ENCODE peak calls at places on chromosome 14, in seven cellular contexts. One of them, this sample, is unnamed.

GRCh38 chr14:99035712-99036593 is 236.0 kb downstream of the BCL11B start:
- DNase-seq in upper lobe of right lung: peak
- DNase-seq in AG10803: peak
- DNase-seq in transverse colon: peak
- DNase-seq in thoracic aorta: peak
- DNase-seq in adrenal gland: peak
- DNase-seq in cardiac muscle cell: peak
- DNase-seq in this sample: peak

GRCh38 chr14:96257056-96257455 is 1.0 kb downstream of the BDKRB1 start:
- DNase-seq in upper lobe of right lung: no peak
- DNase-seq in AG10803: no peak
- DNase-seq in transverse colon: no peak
- DNase-seq in thoracic aorta: no peak
- DNase-seq in adrenal gland: no peak
- DNase-seq in cardiac muscle cell: no peak
- DNase-seq in this sample: no peak

GRCh38 chr14:35808076-35808657 is 928 bp downstream of the RALGAPA1 start:
- DNase-seq in upper lobe of right lung: no peak
- DNase-seq in AG10803: no peak
- DNase-seq in transverse colon: peak
- DNase-seq in thoracic aorta: no peak
- DNase-seq in adrenal gland: no peak
- DNase-seq in cardiac muscle cell: no peak
- DNase-seq in this sample: no peak

GRCh38 chr14:76245097-76245496 is 93.4 kb downstream of the GPATCH2L start:
- DNase-seq in upper lobe of right lung: no peak
- DNase-seq in AG10803: peak
- DNase-seq in transverse colon: no peak
- DNase-seq in thoracic aorta: no peak
- DNase-seq in adrenal gland: no peak
- DNase-seq in cardiac muscle cell: no peak
- DNase-seq in this sample: no peak

GRCh38 chr14:75946785-75947184 is 35.0 kb downstream of the TGFB3 start:
- DNase-seq in upper lobe of right lung: no peak
- DNase-seq in AG10803: no peak
- DNase-seq in transverse colon: no peak
- DNase-seq in thoracic aorta: no peak
- DNase-seq in adrenal gland: no peak
- DNase-seq in cardiac muscle cell: no peak
- DNase-seq in this sample: no peak

GRCh38 chr14:31208546-31209424 is 1.2 kb upstream of the HECTD1 start:
- DNase-seq in upper lobe of right lung: no peak
- DNase-seq in AG10803: no peak
- DNase-seq in transverse colon: peak
- DNase-seq in thoracic aorta: no peak
- DNase-seq in adrenal gland: no peak
- DNase-seq in cardiac muscle cell: no peak
- DNase-seq in this sample: no peak

GRCh38 chr14:55071051-55071450 is 19.6 kb downstream of the MAPK1IP1L start:
- DNase-seq in upper lobe of right lung: no peak
- DNase-seq in AG10803: no peak
- DNase-seq in transverse colon: no peak
- DNase-seq in thoracic aorta: no peak
- DNase-seq in adrenal gland: no peak
- DNase-seq in cardiac muscle cell: no peak
- DNase-seq in this sample: no peak

GRCh38 chr14:74882103-74882920 is 596 bp downstream of the DLST start:
- DNase-seq in upper lobe of right lung: peak
- DNase-seq in AG10803: peak
- DNase-seq in transverse colon: peak
- DNase-seq in thoracic aorta: peak
- DNase-seq in adrenal gland: peak
- DNase-seq in cardiac muscle cell: peak
- DNase-seq in this sample: no peak

GRCh38 chr14:104442611-104443390 is 136.8 kb upstream of the C14orf180 start:
- DNase-seq in upper lobe of right lung: peak
- DNase-seq in AG10803: no peak
- DNase-seq in transverse colon: no peak
- DNase-seq in thoracic aorta: no peak
- DNase-seq in adrenal gland: peak
- DNase-seq in cardiac muscle cell: no peak
- DNase-seq in this sample: no peak

GRCh38 chr14:80456200-80456599 is 244.9 kb upstream of the DIO2 start:
- DNase-seq in upper lobe of right lung: no peak
- DNase-seq in AG10803: peak
- DNase-seq in transverse colon: no peak
- DNase-seq in thoracic aorta: no peak
- DNase-seq in adrenal gland: no peak
- DNase-seq in cardiac muscle cell: peak
- DNase-seq in this sample: no peak

GRCh38 chr14:37594238-37594915 is 672 bp downstream of the FOXA1 start:
- DNase-seq in upper lobe of right lung: peak
- DNase-seq in AG10803: peak
- DNase-seq in transverse colon: peak
- DNase-seq in thoracic aorta: no peak
- DNase-seq in adrenal gland: peak
- DNase-seq in cardiac muscle cell: peak
- DNase-seq in this sample: peak

GRCh38 chr14:24959791-24960331 is 90.1 kb downstream of the STXBP6 start:
- DNase-seq in upper lobe of right lung: no peak
- DNase-seq in AG10803: no peak
- DNase-seq in transverse colon: peak
- DNase-seq in thoracic aorta: no peak
- DNase-seq in adrenal gland: no peak
- DNase-seq in cardiac muscle cell: no peak
- DNase-seq in this sample: no peak

GRCh38 chr14:74062809-74063150 is 21.5 kb downstream of the ALDH6A1 start:
- DNase-seq in upper lobe of right lung: no peak
- DNase-seq in AG10803: no peak
- DNase-seq in transverse colon: no peak
- DNase-seq in thoracic aorta: no peak
- DNase-seq in adrenal gland: no peak
- DNase-seq in cardiac muscle cell: no peak
- DNase-seq in this sample: no peak

GRCh38 chr14:104892517-104893434 is 27.7 kb downstream of the CEP170B start:
- DNase-seq in upper lobe of right lung: peak
- DNase-seq in AG10803: no peak
- DNase-seq in transverse colon: peak
- DNase-seq in thoracic aorta: no peak
- DNase-seq in adrenal gland: peak
- DNase-seq in cardiac muscle cell: no peak
- DNase-seq in this sample: no peak

GRCh38 chr14:33842299-33842698 is 108.6 kb downstream of the EGLN3 start:
- DNase-seq in upper lobe of right lung: no peak
- DNase-seq in AG10803: no peak
- DNase-seq in transverse colon: peak
- DNase-seq in thoracic aorta: no peak
- DNase-seq in adrenal gland: no peak
- DNase-seq in cardiac muscle cell: no peak
- DNase-seq in this sample: no peak

GRCh38 chr14:63939006-63939270 is 86.1 kb downstream of the SYNE2 start:
- DNase-seq in upper lobe of right lung: no peak
- DNase-seq in AG10803: no peak
- DNase-seq in transverse colon: no peak
- DNase-seq in thoracic aorta: no peak
- DNase-seq in adrenal gland: no peak
- DNase-seq in cardiac muscle cell: no peak
- DNase-seq in this sample: no peak

GRCh38 chr14:30005114-30005698 is 77.6 kb upstream of the PRKD1 start:
- DNase-seq in upper lobe of right lung: no peak
- DNase-seq in AG10803: peak
- DNase-seq in transverse colon: no peak
- DNase-seq in thoracic aorta: no peak
- DNase-seq in adrenal gland: peak
- DNase-seq in cardiac muscle cell: peak
- DNase-seq in this sample: peak

GRCh38 chr14:66724996-66725395 is 217.0 kb downstream of the GPHN start:
- DNase-seq in upper lobe of right lung: no peak
- DNase-seq in AG10803: no peak
- DNase-seq in transverse colon: no peak
- DNase-seq in thoracic aorta: no peak
- DNase-seq in adrenal gland: no peak
- DNase-seq in cardiac muscle cell: no peak
- DNase-seq in this sample: no peak

GRCh38 chr14:77738559-77739250 is 22.3 kb downstream of the SNW1 start:
- DNase-seq in upper lobe of right lung: no peak
- DNase-seq in AG10803: peak
- DNase-seq in transverse colon: no peak
- DNase-seq in thoracic aorta: no peak
- DNase-seq in adrenal gland: peak
- DNase-seq in cardiac muscle cell: peak
- DNase-seq in this sample: no peak

GRCh38 chr14:50860478-50861086 is 11.3 kb upstream of the ABHD12B start:
- DNase-seq in upper lobe of right lung: peak
- DNase-seq in AG10803: peak
- DNase-seq in transverse colon: peak
- DNase-seq in thoracic aorta: peak
- DNase-seq in adrenal gland: peak
- DNase-seq in cardiac muscle cell: peak
- DNase-seq in this sample: peak

GRCh38 chr14:50855558-50855957 is 16.3 kb upstream of the ABHD12B start:
- DNase-seq in upper lobe of right lung: no peak
- DNase-seq in AG10803: peak
- DNase-seq in transverse colon: no peak
- DNase-seq in thoracic aorta: no peak
- DNase-seq in adrenal gland: no peak
- DNase-seq in cardiac muscle cell: peak
- DNase-seq in this sample: no peak

GRCh38 chr14:50856660-50857059 is 15.2 kb upstream of the ABHD12B start:
- DNase-seq in upper lobe of right lung: no peak
- DNase-seq in AG10803: no peak
- DNase-seq in transverse colon: no peak
- DNase-seq in thoracic aorta: no peak
- DNase-seq in adrenal gland: no peak
- DNase-seq in cardiac muscle cell: no peak
- DNase-seq in this sample: no peak

GRCh38 chr14:50862171-50862570 is 9.7 kb upstream of the ABHD12B start:
- DNase-seq in upper lobe of right lung: no peak
- DNase-seq in AG10803: peak
- DNase-seq in transverse colon: no peak
- DNase-seq in thoracic aorta: no peak
- DNase-seq in adrenal gland: no peak
- DNase-seq in cardiac muscle cell: peak
- DNase-seq in this sample: no peak

DNA sequence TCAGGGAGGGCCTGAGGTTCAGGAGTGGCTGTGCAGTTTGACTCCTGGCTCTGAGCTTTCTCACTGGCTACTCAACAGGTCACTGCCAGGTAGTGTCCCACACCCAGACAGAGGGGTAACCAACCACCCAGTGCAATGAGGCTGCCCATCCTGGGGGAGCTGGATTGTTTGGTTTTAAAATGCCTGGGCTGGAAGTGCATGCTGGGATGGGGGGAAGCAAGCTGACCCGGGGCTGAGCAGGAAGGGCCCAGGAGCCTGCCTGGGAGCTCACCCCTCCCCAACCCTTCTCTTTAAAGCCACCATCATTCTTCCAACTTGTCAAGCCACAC is 12.6 kb upstream of the ABHD12B start:
- DNase-seq in upper lobe of right lung: no peak
- DNase-seq in AG10803: no peak
- DNase-seq in transverse colon: no peak
- DNase-seq in thoracic aorta: no peak
- DNase-seq in adrenal gland: no peak
- DNase-seq in cardiac muscle cell: no peak
- DNase-seq in this sample: no peak
- H3K4me3 ChIP-seq in upper lobe of right lung: peak
- H3K4me3 ChIP-seq in AG10803: peak
- H3K4me3 ChIP-seq in transverse colon: no peak
- H3K4me3 ChIP-seq in thoracic aorta: peak
- H3K4me3 ChIP-seq in adrenal gland: peak
- H3K4me3 ChIP-seq in cardiac muscle cell: no peak
- H3K4me3 ChIP-seq in this sample: peak

GRCh38 chr14:52790011-52790755 is 1.2 kb downstream of the GNPNAT1 start:
- DNase-seq in upper lobe of right lung: no peak
- DNase-seq in AG10803: no peak
- DNase-seq in transverse colon: no peak
- DNase-seq in thoracic aorta: no peak
- DNase-seq in adrenal gland: no peak
- DNase-seq in cardiac muscle cell: no peak
- DNase-seq in this sample: no peak

GRCh38 chr14:52790756-52791203 is 627 bp downstream of the GNPNAT1 start:
- DNase-seq in upper lobe of right lung: no peak
- DNase-seq in AG10803: no peak
- DNase-seq in transverse colon: no peak
- DNase-seq in thoracic aorta: no peak
- DNase-seq in adrenal gland: no peak
- DNase-seq in cardiac muscle cell: no peak
- DNase-seq in this sample: no peak

GRCh38 chr14:52791204-52792096 is at the start of gene GNPNAT1:
- DNase-seq in upper lobe of right lung: peak
- DNase-seq in AG10803: peak
- DNase-seq in transverse colon: peak
- DNase-seq in thoracic aorta: peak
- DNase-seq in adrenal gland: peak
- DNase-seq in cardiac muscle cell: peak
- DNase-seq in this sample: peak

GRCh38 chr14:52786887-52787286 is 4.5 kb downstream of the GNPNAT1 start:
- DNase-seq in upper lobe of right lung: no peak
- DNase-seq in AG10803: no peak
- DNase-seq in transverse colon: no peak
- DNase-seq in thoracic aorta: no peak
- DNase-seq in adrenal gland: no peak
- DNase-seq in cardiac muscle cell: no peak
- DNase-seq in this sample: no peak

DNA sequence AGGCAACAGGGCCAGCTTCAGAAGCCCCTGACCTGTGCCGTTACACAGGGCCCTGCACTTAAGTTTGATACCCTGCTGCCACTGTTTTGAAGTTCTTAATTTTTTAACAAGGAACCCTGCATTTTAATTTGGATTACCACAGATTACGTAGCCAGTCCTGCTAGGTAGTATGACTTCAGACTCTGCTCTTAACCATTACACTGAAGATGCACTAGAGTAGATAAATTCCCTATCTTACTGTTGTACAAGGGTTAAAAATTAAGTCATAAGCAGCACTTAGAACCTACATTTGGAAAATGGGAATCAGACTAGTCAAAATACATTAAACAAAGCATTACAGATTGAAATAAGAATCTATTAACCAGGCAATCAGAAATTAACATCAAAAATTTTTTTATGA is 2.3 kb downstream of the GNPNAT1 start:
- DNase-seq in upper lobe of right lung: no peak
- DNase-seq in AG10803: no peak
- DNase-seq in transverse colon: no peak
- DNase-seq in thoracic aorta: no peak
- DNase-seq in adrenal gland: no peak
- DNase-seq in cardiac muscle cell: no peak
- DNase-seq in this sample: no peak
- H3K4me3 ChIP-seq in upper lobe of right lung: no peak
- H3K4me3 ChIP-seq in AG10803: no peak
- H3K4me3 ChIP-seq in transverse colon: no peak
- H3K4me3 ChIP-seq in thoracic aorta: peak
- H3K4me3 ChIP-seq in adrenal gland: no peak
- H3K4me3 ChIP-seq in cardiac muscle cell: no peak
- H3K4me3 ChIP-seq in this sample: no peak

GRCh38 chr14:70811065-70811464 is 1.8 kb upstream of the MAP3K9 start:
- DNase-seq in upper lobe of right lung: no peak
- DNase-seq in AG10803: no peak
- DNase-seq in transverse colon: no peak
- DNase-seq in thoracic aorta: no peak
- DNase-seq in adrenal gland: no peak
- DNase-seq in cardiac muscle cell: no peak
- DNase-seq in this sample: no peak
- H3K4me3 ChIP-seq in upper lobe of right lung: no peak
- H3K4me3 ChIP-seq in AG10803: no peak
- H3K4me3 ChIP-seq in transverse colon: no peak
- H3K4me3 ChIP-seq in thoracic aorta: no peak
- H3K4me3 ChIP-seq in adrenal gland: no peak
- H3K4me3 ChIP-seq in cardiac muscle cell: no peak
- H3K4me3 ChIP-seq in this sample: no peak

GRCh38 chr14:91898256-91898843 is 31.0 kb upstream of the TC2N start:
- DNase-seq in upper lobe of right lung: no peak
- DNase-seq in AG10803: no peak
- DNase-seq in transverse colon: no peak
- DNase-seq in thoracic aorta: no peak
- DNase-seq in adrenal gland: no peak
- DNase-seq in cardiac muscle cell: peak
- DNase-seq in this sample: no peak
- H3K4me3 ChIP-seq in upper lobe of right lung: no peak
- H3K4me3 ChIP-seq in AG10803: no peak
- H3K4me3 ChIP-seq in transverse colon: no peak
- H3K4me3 ChIP-seq in thoracic aorta: peak
- H3K4me3 ChIP-seq in adrenal gland: no peak
- H3K4me3 ChIP-seq in cardiac muscle cell: no peak
- H3K4me3 ChIP-seq in this sample: no peak